ENCODE peak calls at places on chromosomes 3 and 15, in four cellular contexts. One of them, this sample, is unnamed.

GRCh38 chr3:128060473-128061381 is 8.5 kb downstream of the SEC61A1 start:
- DNase-seq in ACHN: no peak
- DNase-seq in stimulated activated CD8-positive, alpha-beta memory T cell treated with anti-CD3 and anti-CD28 coated beads, Interleukin-7, amount 100 ng/mL, for 1 hour: no peak
- DNase-seq in HFFc6: peak
- DNase-seq in this sample: no peak

GRCh38 chr3:190375250-190375649 is 12.7 kb upstream of the CLDN16 start:
- DNase-seq in stimulated activated CD8-positive, alpha-beta memory T cell treated with anti-CD3 and anti-CD28 coated beads, Interleukin-7, amount 100 ng/mL, for 1 hour: no peak
- DNase-seq in HFFc6: no peak
- DNase-seq in ACHN: peak
- DNase-seq in this sample: no peak

GRCh38 chr15:48627260-48627969 is 18.1 kb downstream of the FBN1 start:
- DNase-seq in HFFc6: peak
- DNase-seq in ACHN: no peak
- DNase-seq in stimulated activated CD8-positive, alpha-beta memory T cell treated with anti-CD3 and anti-CD28 coated beads, Interleukin-7, amount 100 ng/mL, for 1 hour: no peak
- DNase-seq in this sample: no peak

GRCh38 chr3:112126501-112126900 is 6.5 kb downstream of the GCSAM start:
- DNase-seq in HFFc6: peak
- DNase-seq in ACHN: no peak
- DNase-seq in stimulated activated CD8-positive, alpha-beta memory T cell treated with anti-CD3 and anti-CD28 coated beads, Interleukin-7, amount 100 ng/mL, for 1 hour: no peak
- DNase-seq in this sample: no peak

GRCh38 chr3:157508461-157508860 is 5.2 kb upstream of the VEPH1 start:
- DNase-seq in stimulated activated CD8-positive, alpha-beta memory T cell treated with anti-CD3 and anti-CD28 coated beads, Interleukin-7, amount 100 ng/mL, for 1 hour: no peak
- DNase-seq in HFFc6: no peak
- DNase-seq in ACHN: no peak
- DNase-seq in this sample: no peak

GRCh38 chr15:95262866-95263564 is 1031.7 kb downstream of the MCTP2 start:
- DNase-seq in HFFc6: peak
- DNase-seq in stimulated activated CD8-positive, alpha-beta memory T cell treated with anti-CD3 and anti-CD28 coated beads, Interleukin-7, amount 100 ng/mL, for 1 hour: no peak
- DNase-seq in ACHN: no peak
- DNase-seq in this sample: no peak

GRCh38 chr3:128698211-128699011 is 27.6 kb upstream of the RAB7A start:
- DNase-seq in HFFc6: no peak
- DNase-seq in ACHN: peak
- DNase-seq in stimulated activated CD8-positive, alpha-beta memory T cell treated with anti-CD3 and anti-CD28 coated beads, Interleukin-7, amount 100 ng/mL, for 1 hour: no peak
- DNase-seq in this sample: no peak

GRCh38 chr3:156535162-156535627 is 19.7 kb downstream of the SSR3 start:
- DNase-seq in ACHN: peak
- DNase-seq in HFFc6: peak
- DNase-seq in stimulated activated CD8-positive, alpha-beta memory T cell treated with anti-CD3 and anti-CD28 coated beads, Interleukin-7, amount 100 ng/mL, for 1 hour: no peak
- DNase-seq in this sample: no peak

GRCh38 chr3:134350861-134351311 is 23.4 kb downstream of the AMOTL2 start:
- DNase-seq in HFFc6: peak
- DNase-seq in ACHN: no peak
- DNase-seq in stimulated activated CD8-positive, alpha-beta memory T cell treated with anti-CD3 and anti-CD28 coated beads, Interleukin-7, amount 100 ng/mL, for 1 hour: no peak
- DNase-seq in this sample: no peak

GRCh38 chr3:4321732-4322131 is 18.6 kb downstream of the SETMAR start:
- DNase-seq in HFFc6: no peak
- DNase-seq in stimulated activated CD8-positive, alpha-beta memory T cell treated with anti-CD3 and anti-CD28 coated beads, Interleukin-7, amount 100 ng/mL, for 1 hour: no peak
- DNase-seq in ACHN: no peak
- DNase-seq in this sample: no peak

GRCh38 chr3:61111764-61112163 is 139.5 kb downstream of the FHIT start:
- DNase-seq in HFFc6: no peak
- DNase-seq in ACHN: no peak
- DNase-seq in stimulated activated CD8-positive, alpha-beta memory T cell treated with anti-CD3 and anti-CD28 coated beads, Interleukin-7, amount 100 ng/mL, for 1 hour: no peak
- DNase-seq in this sample: no peak

GRCh38 chr3:154430014-154430413 is at the start of gene GPR149:
- DNase-seq in ACHN: no peak
- DNase-seq in HFFc6: no peak
- DNase-seq in stimulated activated CD8-positive, alpha-beta memory T cell treated with anti-CD3 and anti-CD28 coated beads, Interleukin-7, amount 100 ng/mL, for 1 hour: no peak
- DNase-seq in this sample: no peak

GRCh38 chr3:171646357-171647133 is 163.7 kb downstream of the PLD1 start:
- DNase-seq in stimulated activated CD8-positive, alpha-beta memory T cell treated with anti-CD3 and anti-CD28 coated beads, Interleukin-7, amount 100 ng/mL, for 1 hour: no peak
- DNase-seq in ACHN: peak
- DNase-seq in HFFc6: peak
- DNase-seq in this sample: no peak

GRCh38 chr15:98455899-98456298 is 192.4 kb upstream of the IGF1R start:
- DNase-seq in ACHN: no peak
- DNase-seq in stimulated activated CD8-positive, alpha-beta memory T cell treated with anti-CD3 and anti-CD28 coated beads, Interleukin-7, amount 100 ng/mL, for 1 hour: no peak
- DNase-seq in HFFc6: peak
- DNase-seq in this sample: no peak

GRCh38 chr15:64010719-64011118 is 35.6 kb downstream of the DAPK2 start:
- DNase-seq in HFFc6: peak
- DNase-seq in ACHN: peak
- DNase-seq in stimulated activated CD8-positive, alpha-beta memory T cell treated with anti-CD3 and anti-CD28 coated beads, Interleukin-7, amount 100 ng/mL, for 1 hour: peak
- DNase-seq in this sample: peak

GRCh38 chr3:31290046-31290445 is 242.7 kb upstream of the STT3B start:
- DNase-seq in HFFc6: no peak
- DNase-seq in ACHN: no peak
- DNase-seq in stimulated activated CD8-positive, alpha-beta memory T cell treated with anti-CD3 and anti-CD28 coated beads, Interleukin-7, amount 100 ng/mL, for 1 hour: no peak
- DNase-seq in this sample: no peak

GRCh38 chr15:33132722-33133345 is 61.7 kb downstream of the FMN1 start:
- DNase-seq in HFFc6: peak
- DNase-seq in ACHN: peak
- DNase-seq in stimulated activated CD8-positive, alpha-beta memory T cell treated with anti-CD3 and anti-CD28 coated beads, Interleukin-7, amount 100 ng/mL, for 1 hour: no peak
- DNase-seq in this sample: no peak

This sample was measured in esophagus squamous epithelium.